ENCODE peak calls at places on chromosomes 4 and X, in nine cellular contexts. J, U, E, P, L, M, F, I and Q are unnamed samples.

GRCh38 chrX:10356979-10357378 is 200.2 kb downstream of the CLCN4 start:
- DNase-seq in I (no peak), M (peak), L (no peak), F (no peak), E (no peak), U (no peak), P (no peak), J (no peak), Q (no peak)

GRCh38 chr4:79651516-79651915 is 243.5 kb upstream of the GK2 start:
- DNase-seq in M (no peak), I (peak), L (no peak), J (no peak), F (no peak), U (no peak), E (no peak), P (no peak), Q (no peak)

GRCh38 chrX:149392896-149393295 is 112.2 kb downstream of the IDS start:
- DNase-seq in L (no peak), M (no peak), J (no peak), I (no peak), U (no peak), F (no peak), P (no peak), E (no peak), Q (peak)

GRCh38 chr4:118811832-118812231 is 24.1 kb downstream of the SEC24D start:
- DNase-seq in E (peak), M (no peak), I (no peak), F (no peak), P (no peak), U (no peak), L (no peak), J (no peak), Q (no peak)

GRCh38 chr4:134422776-134423175 is 221.2 kb upstream of the PABPC4L start:
- DNase-seq in F (no peak), U (no peak), M (no peak), I (no peak), J (no peak), E (no peak), P (no peak), L (no peak), Q (no peak)

GRCh38 chr4:101229116-101229515 is 118.2 kb downstream of the PPP3CA start:
- DNase-seq in U (no peak), E (no peak), L (no peak), J (no peak), M (no peak), P (no peak), F (no peak), I (no peak), Q (no peak)

GRCh38 chrX:67780694-67781109 is 236.9 kb downstream of the AR start:
- DNase-seq in M (peak), F (peak), J (peak), L (peak), P (peak), I (peak), E (peak), U (no peak), Q (no peak)

GRCh38 chr4:123244233-123244632 is 152.4 kb upstream of the SPRY1 start:
- DNase-seq in E (peak), F (no peak), M (peak), I (no peak), J (no peak), P (peak), L (peak), U (no peak), Q (no peak)

GRCh38 chrX:19174401-19175025 is 52.2 kb upstream of the ADGRG2 start:
- DNase-seq in P (no peak), F (peak), L (peak), I (peak), U (no peak), E (no peak), J (no peak), M (peak), Q (no peak)

GRCh38 chrX:110442631-110443030 is 84.0 kb downstream of the RTL9 start:
- DNase-seq in J (no peak), I (no peak), L (no peak), P (no peak), M (no peak), E (peak), F (peak), U (peak), Q (no peak)

GRCh38 chr4:186765673-186766546 is 42.3 kb upstream of the FAT1 start:
- DNase-seq in I (no peak), U (no peak), E (peak), L (no peak), F (peak), J (no peak), M (no peak), P (peak), Q (no peak)

GRCh38 chrX:19785647-19786046 is 101.8 kb downstream of the SH3KBP1 start:
- DNase-seq in U (no peak), E (no peak), M (no peak), I (no peak), F (no peak), L (no peak), P (no peak), J (no peak), Q (no peak)

GRCh38 chrX:124232523-124233201 is 99.8 kb upstream of the TEX13D start:
- DNase-seq in P (no peak), E (no peak), M (no peak), U (no peak), I (no peak), L (no peak), F (no peak), J (no peak), Q (no peak)

GRCh38 chrX:108699368-108699767 is 37.0 kb downstream of the IRS4 start:
- DNase-seq in M (peak), L (no peak), U (no peak), E (no peak), P (no peak), I (no peak), F (no peak), J (no peak), Q (no peak)

GRCh38 chr4:93384211-93384610 is 444.3 kb upstream of the ATOH1 start:
- DNase-seq in M (peak), I (no peak), J (no peak), L (no peak), U (no peak), F (no peak), P (no peak), E (no peak), Q (no peak)

GRCh38 chr4:48409203-48409602 is 67.9 kb downstream of the SLAIN2 start:
- DNase-seq in F (no peak), L (no peak), M (no peak), J (no peak), I (no peak), E (no peak), P (no peak), U (no peak), Q (no peak)

GRCh38 chr4:126238010-126238409 is 923.3 kb downstream of the FAT4 start:
- DNase-seq in J (no peak), F (no peak), P (no peak), E (no peak), U (no peak), M (no peak), L (no peak), I (no peak), Q (no peak)

GRCh38 chr4:37675587-37676290 is 10.4 kb downstream of the RELL1 start:
- DNase-seq in I (no peak), M (no peak), J (no peak), U (no peak), E (peak), F (peak), L (no peak), P (no peak), Q (no peak)

GRCh38 chr4:82865592-82865991 is 25.4 kb downstream of the SEC31A start:
- DNase-seq in F (peak), U (no peak), E (no peak), I (peak), M (peak), P (no peak), L (no peak), J (no peak), Q (no peak)

GRCh38 chr4:35986537-35986936 is 257.8 kb downstream of the ARAP2 start:
- DNase-seq in L (no peak), M (no peak), U (no peak), J (no peak), I (no peak), E (no peak), P (no peak), F (no peak), Q (no peak)

GRCh38 chr4:101155368-101155767 is 192.0 kb downstream of the PPP3CA start:
- DNase-seq in J (no peak), I (no peak), F (no peak), M (peak), L (no peak), U (no peak), P (no peak), E (no peak), Q (no peak)

GRCh38 chr4:52606766-52607165 is 52.3 kb downstream of the USP46 start:
- DNase-seq in I (peak), M (peak), E (no peak), P (no peak), U (no peak), F (no peak), J (no peak), L (no peak), Q (no peak)

GRCh38 chr4:152033621-152034020 is 272.8 kb upstream of the GATB start:
- DNase-seq in I (no peak), L (no peak), P (no peak), E (no peak), M (no peak), F (no peak), U (no peak), J (no peak), Q (no peak)

GRCh38 chr4:20618010-20618409 is 82.2 kb upstream of the PACRGL start:
- DNase-seq in M (no peak), U (no peak), F (peak), L (peak), J (peak), E (peak), I (no peak), P (peak), Q (no peak)

GRCh38 chr4:7183161-7183560 is 9.2 kb upstream of the SORCS2 start:
- DNase-seq in M (no peak), J (peak), F (no peak), P (no peak), L (peak), I (no peak), E (no peak), U (no peak), Q (no peak)

GRCh38 chr4:78336093-78336943 is 215.3 kb upstream of the ANXA3 start:
- DNase-seq in J (peak), L (no peak), I (no peak), M (no peak), U (no peak), F (no peak), E (no peak), P (no peak), Q (no peak)

GRCh38 chrX:39397561-39398200 is 596.4 kb downstream of the MID1IP1 start:
- DNase-seq in I (no peak), M (no peak), J (no peak), E (no peak), L (no peak), P (no peak), F (peak), U (no peak), Q (no peak)

GRCh38 chr4:134365852-134366251 is 164.3 kb upstream of the PABPC4L start:
- DNase-seq in L (no peak), F (no peak), M (peak), J (no peak), P (no peak), I (no peak), E (no peak), U (no peak), Q (no peak)

GRCh38 chr4:163492951-163493504 is 1.5 kb upstream of the TMA16 start:
- DNase-seq in L (no peak), M (no peak), P (no peak), I (no peak), J (no peak), U (no peak), F (no peak), E (no peak), Q (no peak)

GRCh38 chr4:102339018-102339417 is 6.3 kb downstream of the SLC39A8 start:
- DNase-seq in I (no peak), U (no peak), J (no peak), F (no peak), L (no peak), P (no peak), E (no peak), M (no peak), Q (no peak)

GRCh38 chrX:131614241-131614640 is 70.4 kb downstream of the OR13H1 start:
- DNase-seq in I (no peak), M (no peak), P (no peak), E (no peak), L (no peak), F (no peak), J (no peak), U (no peak), Q (no peak)

GRCh38 chr4:142248946-142249345 is 597.2 kb downstream of the INPP4B start:
- DNase-seq in F (no peak), M (peak), I (no peak), L (no peak), P (no peak), E (no peak), J (no peak), U (no peak), Q (no peak)

GRCh38 chr4:126051709-126052424 is 737.1 kb downstream of the FAT4 start:
- DNase-seq in U (no peak), E (no peak), M (peak), L (no peak), I (no peak), F (no peak), J (no peak), P (no peak), Q (no peak)

DNA sequence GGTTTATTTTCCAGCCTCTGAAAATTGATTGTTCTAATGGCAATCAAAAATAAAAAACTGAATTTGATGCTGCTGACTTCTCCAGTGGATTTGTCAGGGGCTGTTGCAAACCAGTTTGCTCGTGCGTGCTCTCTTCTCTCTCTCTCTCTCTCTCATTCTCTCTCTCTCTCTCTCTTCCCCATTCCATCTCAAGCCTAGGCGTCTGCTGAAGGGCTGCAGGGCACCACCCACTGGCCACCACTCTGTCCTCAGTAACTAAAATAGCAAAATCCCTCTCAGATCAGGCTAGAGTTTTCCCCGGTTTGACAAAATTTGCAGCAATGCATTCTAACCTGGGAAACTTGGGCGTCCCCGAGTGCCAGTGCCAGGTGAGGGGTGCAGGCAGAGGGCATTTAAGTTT is 19.4 kb downstream of the NKX6-1 start:
- DNase-seq in M (no peak), U (no peak), I (no peak), F (no peak), J (no peak), P (no peak), E (no peak), L (no peak), Q (no peak)
- TF ChIP-seq CTCF in M (no peak), U (no peak), I (peak), F (no peak), J (no peak), P (no peak), E (no peak), L (no peak), Q (peak)

GRCh38 chrX:69155786-69156520 is 9.3 kb downstream of the PJA1 start:
- DNase-seq in P (no peak), L (no peak), M (no peak), F (no peak), I (no peak), J (no peak), U (no peak), E (no peak), Q (no peak)

GRCh38 chrX:69156638-69157037 is 8.6 kb downstream of the PJA1 start:
- DNase-seq in U (no peak), F (no peak), I (no peak), L (no peak), P (no peak), J (no peak), M (no peak), E (no peak), Q (no peak)

GRCh38 chrX:69161371-69161770 is 3.9 kb downstream of the PJA1 start:
- DNase-seq in F (no peak), E (no peak), U (no peak), I (no peak), M (no peak), P (no peak), J (no peak), L (no peak), Q (no peak)

GRCh38 chrX:69161786-69162349 is 3.4 kb downstream of the PJA1 start:
- DNase-seq in J (no peak), M (no peak), U (no peak), F (no peak), I (no peak), L (no peak), E (no peak), P (no peak), Q (no peak)

GRCh38 chrX:69158166-69159040 is 6.8 kb downstream of the PJA1 start:
- DNase-seq in P (peak), F (peak), L (peak), I (peak), M (peak), U (peak), E (peak), J (peak), Q (no peak)
- TF ChIP-seq CTCF in P (peak), F (no peak), L (peak), I (peak), M (peak), U (peak), E (peak), J (peak), Q (peak)

GRCh38 chrX:92232182-92232581 is 453.0 kb downstream of the PCDH11X start:
- DNase-seq in U (peak), P (no peak), J (no peak), L (no peak), I (no peak), M (no peak), E (no peak), F (no peak), Q (no peak)
- TF ChIP-seq CTCF in U (peak), P (peak), J (no peak), L (peak), I (peak), M (no peak), E (peak), F (no peak), Q (peak)

GRCh38 chrX:153651540-153652079 is 4.6 kb downstream of the DUSP9 start:
- DNase-seq in P (no peak), F (no peak), J (no peak), I (no peak), U (no peak), L (no peak), E (no peak), M (no peak), Q (no peak)
- TF ChIP-seq CTCF in P (peak), F (no peak), J (no peak), I (peak), U (peak), L (no peak), E (no peak), M (no peak), Q (no peak)

DNA sequence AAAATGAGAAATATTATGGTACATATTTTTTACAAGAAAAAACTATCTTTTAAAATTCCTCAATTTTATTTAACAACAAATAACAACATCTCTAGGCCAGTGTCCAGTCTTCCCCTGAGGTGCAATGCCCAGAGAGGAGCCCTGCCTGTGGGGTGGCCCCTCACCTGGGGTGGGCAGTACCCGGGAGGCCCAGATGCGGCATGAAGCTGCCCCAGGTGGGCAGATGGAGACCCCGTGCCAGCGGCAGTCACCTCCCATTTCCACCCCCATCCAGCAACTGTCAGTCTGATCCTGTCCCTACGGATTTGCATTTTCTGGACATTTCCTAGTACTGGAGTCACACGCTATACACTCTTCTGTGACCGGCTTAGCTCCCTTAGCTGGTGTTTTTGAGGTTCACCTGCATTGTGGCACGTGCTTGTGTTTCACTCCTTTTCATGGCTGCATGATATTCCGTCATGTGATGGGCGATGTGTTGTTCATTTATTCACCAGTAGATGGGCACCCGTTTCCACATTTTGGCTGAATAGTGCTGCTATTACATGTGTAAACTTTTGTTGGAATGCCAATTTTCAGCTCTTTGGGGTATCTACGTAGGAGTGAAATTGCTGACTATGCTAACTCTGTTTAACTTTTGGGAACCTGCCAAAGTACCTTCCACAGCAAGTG is 11.9 kb upstream of the MAEA start:
- DNase-seq in F (no peak), I (no peak), J (no peak), L (no peak), M (no peak), E (no peak), U (no peak), P (no peak), Q (no peak)
- TF ChIP-seq CTCF in F (no peak), I (peak), J (no peak), L (no peak), M (no peak), E (no peak), U (peak), P (no peak), Q (no peak)

DNA sequence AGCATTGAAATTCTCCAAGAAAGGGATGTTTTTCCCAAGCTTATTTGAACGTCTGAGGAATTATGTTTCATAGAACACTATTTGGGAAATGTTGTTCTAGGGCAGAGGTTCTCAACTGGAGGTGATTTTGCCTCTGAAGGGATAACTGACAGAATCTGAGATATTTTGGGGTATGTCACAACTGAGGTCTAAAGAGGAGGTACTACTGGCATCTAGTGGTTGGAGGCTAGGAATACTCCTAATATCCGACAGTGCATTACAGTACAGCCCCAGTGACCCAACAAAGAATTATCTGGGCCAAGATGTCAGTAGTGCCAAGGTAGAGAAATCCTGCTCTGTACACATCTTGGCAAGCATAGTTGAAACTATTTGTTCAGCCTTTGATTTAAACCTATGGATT is 6.4 kb downstream of the HSPA4L start:
- DNase-seq in I (no peak), F (no peak), L (no peak), M (no peak), J (no peak), P (no peak), E (no peak), U (no peak), Q (peak)
- TF ChIP-seq CTCF in I (peak), F (no peak), L (no peak), M (no peak), J (no peak), P (peak), E (no peak), U (no peak), Q (peak)